ENCODE peak calls at places on chromosomes 13 and 19, in nine cellular contexts. J is fibroblast of pulmonary artery, Z is endothelial cell, N is GM20000, P is foreskin fibroblast, B is prostate gland, I is AG09319, U is type B pancreatic cell, E is thoracic aorta. M is an unnamed sample.

GRCh38 chr13:31797154-31797775 is 57.9 kb downstream of the RXFP2 start:
- DNase-seq in U (no peak), P (no peak), B (no peak), E (no peak), Z (no peak), N (no peak), I (no peak), J (peak), M (no peak)

GRCh38 chr13:101698400-101698799 is 245.9 kb downstream of the ITGBL1 start:
- DNase-seq in B (no peak), Z (no peak), I (no peak), N (no peak), J (no peak), U (no peak), P (peak), E (no peak), M (no peak)

GRCh38 chr13:111572956-111573355 is 252.5 kb downstream of the TEX29 start:
- DNase-seq in P (no peak), N (no peak), I (no peak), J (no peak), B (no peak), E (no peak), U (no peak), Z (no peak), M (no peak)

GRCh38 chr13:37870489-37870845 is 895 bp upstream of the TRPC4 start:
- DNase-seq in J (no peak), E (no peak), U (no peak), Z (no peak), I (no peak), B (no peak), N (no peak), P (no peak), M (no peak)

GRCh38 chr19:13621413-13621812 is 115.1 kb upstream of the CACNA1A start:
- DNase-seq in U (no peak), P (peak), Z (no peak), J (peak), N (no peak), B (no peak), I (peak), E (no peak), M (no peak)

GRCh38 chr13:98893361-98893760 is 84.5 kb downstream of the DOCK9 start:
- DNase-seq in Z (no peak), P (no peak), N (no peak), J (no peak), B (no peak), E (no peak), U (no peak), I (no peak), M (no peak)

GRCh38 chr13:29369060-29369743 is 226.3 kb downstream of the SLC7A1 start:
- DNase-seq in N (no peak), Z (peak), J (peak), P (peak), E (no peak), B (peak), I (no peak), U (no peak), M (no peak)

GRCh38 chr19:16161848-16162247 is 11.5 kb downstream of the CIB3 start:
- DNase-seq in P (peak), Z (no peak), B (no peak), I (peak), N (no peak), J (peak), U (no peak), E (no peak), M (no peak)

GRCh38 chr19:4075373-4075772 is 8.7 kb upstream of the ZBTB7A start:
- DNase-seq in P (no peak), I (no peak), E (no peak), B (no peak), U (no peak), Z (no peak), J (no peak), N (no peak), M (no peak)

GRCh38 chr13:112213467-112214245 is 146.7 kb downstream of the SOX1 start:
- DNase-seq in U (no peak), P (no peak), J (no peak), N (no peak), I (no peak), B (no peak), Z (no peak), E (no peak), M (no peak)

GRCh38 chr13:75373988-75374387 is 108.0 kb downstream of the TBC1D4 start:
- DNase-seq in E (no peak), I (no peak), B (no peak), Z (no peak), J (no peak), U (no peak), P (no peak), N (no peak), M (no peak)

GRCh38 chr13:105838231-105838630 is 697.2 kb downstream of the EFNB2 start:
- DNase-seq in B (no peak), N (no peak), I (no peak), U (no peak), Z (no peak), E (no peak), P (no peak), J (no peak), M (no peak)

GRCh38 chr19:52296400-52296772 is 583 bp upstream of the ZNF480 start:
- DNase-seq in N (peak), U (no peak), B (no peak), J (no peak), E (no peak), I (no peak), Z (peak), P (no peak), M (no peak)

GRCh38 chr19:18364826-18365528 is 21.0 kb upstream of the GDF15 start:
- DNase-seq in U (no peak), E (peak), I (peak), J (peak), N (no peak), P (peak), B (peak), Z (peak), M (no peak)

GRCh38 chr13:46804391-46804815 is 7.4 kb upstream of the ESD start:
- DNase-seq in E (no peak), U (no peak), J (peak), P (peak), I (no peak), N (no peak), B (no peak), Z (no peak), M (no peak)
- TF ChIP-seq CTCF in E (no peak), U (no peak), J (no peak), P (no peak), I (no peak), N (no peak), B (no peak), Z (no peak), M (no peak)

GRCh38 chr19:8721334-8721733 is at the start of gene OR2Z1:
- DNase-seq in U (peak), P (no peak), Z (no peak), J (no peak), I (no peak), E (no peak), B (no peak), N (no peak), M (no peak)
- TF ChIP-seq CTCF in U (no peak), P (no peak), Z (no peak), J (no peak), I (no peak), E (no peak), B (no peak), N (no peak), M (no peak)

GRCh38 chr19:41997121-41997850 is 3.3 kb upstream of the ATP1A3 start:
- DNase-seq in J (peak), P (peak), U (no peak), E (no peak), I (no peak), Z (peak), B (peak), N (peak), M (peak)

GRCh38 chr19:41999071-41999877 is 5.2 kb upstream of the ATP1A3 start:
- DNase-seq in E (no peak), P (no peak), J (no peak), N (no peak), B (no peak), U (no peak), I (no peak), Z (peak), M (no peak)

GRCh38 chr19:41999878-42000208 is 5.8 kb upstream of the ATP1A3 start:
- DNase-seq in N (no peak), P (no peak), E (no peak), Z (no peak), J (no peak), B (no peak), I (no peak), U (no peak), M (no peak)

GRCh38 chr19:41997851-41998229 is 3.8 kb upstream of the ATP1A3 start:
- DNase-seq in U (no peak), J (no peak), B (no peak), N (peak), Z (no peak), E (no peak), P (no peak), I (no peak), M (no peak)

GRCh38 chr19:41998246-41999020 is 4.4 kb upstream of the ATP1A3 start:
- DNase-seq in E (no peak), I (no peak), B (no peak), N (peak), U (no peak), J (peak), P (peak), Z (peak), M (peak)
- TF ChIP-seq CTCF in E (peak), I (peak), B (no peak), N (peak), U (peak), J (peak), P (peak), Z (peak), M (peak)

GRCh38 chr13:27481766-27482165 is 31.4 kb upstream of the MTIF3 start:
- DNase-seq in I (no peak), B (peak), J (peak), U (peak), Z (peak), E (no peak), P (peak), N (no peak), M (no peak)
- TF ChIP-seq CTCF in I (peak), B (no peak), J (peak), U (peak), Z (peak), E (no peak), P (peak), N (peak), M (peak)

GRCh38 chr13:51262501-51263211 is 40.5 kb downstream of the FAM124A start:
- DNase-seq in J (no peak), N (no peak), P (no peak), B (no peak), I (no peak), E (no peak), Z (no peak), U (no peak), M (no peak)
- TF ChIP-seq CTCF in J (no peak), N (peak), P (no peak), B (no peak), I (no peak), E (no peak), Z (no peak), U (no peak), M (peak)

DNA sequence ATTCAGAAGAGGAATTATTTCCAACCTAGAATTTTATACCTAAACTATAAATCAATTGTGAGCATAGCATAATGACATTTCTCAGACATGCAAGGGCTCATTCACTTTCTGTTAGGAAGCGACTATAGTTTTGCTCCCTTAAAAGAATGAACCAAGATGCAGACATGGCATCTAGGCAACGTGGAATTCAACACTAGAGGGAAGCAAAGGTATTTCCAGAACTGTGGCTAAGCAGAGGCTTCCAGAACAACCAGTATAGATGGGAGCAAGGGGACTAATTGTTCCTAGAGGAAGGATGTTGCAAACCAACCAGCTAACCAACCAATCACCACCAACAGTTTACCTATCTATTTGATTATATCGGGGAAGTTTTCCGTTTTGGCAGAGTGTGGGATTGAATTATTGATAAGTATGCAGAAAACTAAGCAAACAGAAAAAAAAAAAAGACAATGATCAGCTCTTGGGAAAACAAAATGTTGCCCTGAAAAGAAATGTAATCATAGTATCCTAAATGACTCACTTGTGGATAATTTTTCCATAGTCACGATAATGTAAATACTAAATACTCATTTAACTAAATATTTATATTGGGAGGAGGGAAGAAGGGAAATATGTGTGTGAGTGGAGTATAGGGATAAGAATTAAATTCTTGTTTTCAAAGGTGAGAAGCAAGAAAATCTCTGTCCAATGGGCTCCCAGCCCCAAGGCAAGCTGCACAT is 21.1 kb downstream of the ARL11 start:
- DNase-seq in J (peak), E (no peak), U (no peak), Z (no peak), P (no peak), I (no peak), B (no peak), N (no peak), M (no peak)
- TF ChIP-seq CTCF in J (peak), E (peak), U (peak), Z (no peak), P (peak), I (peak), B (no peak), N (no peak), M (no peak)